ENCODE peak calls at places on chromosomes 13 and 19, in eight cellular contexts. One of them, this sample, is unnamed.

GRCh38 chr13:95535243-95535642 is 17.3 kb upstream of the CLDN10 start:
- DNase-seq in A549: peak; percentile 45
- DNase-seq in esophagus squamous epithelium: no peak
- DNase-seq in heart left ventricle: no peak
- DNase-seq in breast epithelium: no peak
- DNase-seq in H54: peak; percentile 36
- DNase-seq in right lobe of liver: no peak
- DNase-seq in body of pancreas: peak; percentile 33
- DNase-seq in this sample: no peak

GRCh38 chr13:113404723-113405471 is 41.0 kb upstream of the GRTP1 start:
- DNase-seq in right lobe of liver: no peak
- DNase-seq in breast epithelium: no peak
- DNase-seq in heart left ventricle: peak; percentile 18
- DNase-seq in esophagus squamous epithelium: no peak
- DNase-seq in A549: no peak
- DNase-seq in body of pancreas: no peak
- DNase-seq in H54: no peak
- DNase-seq in this sample: no peak

GRCh38 chr13:65497265-65497664 is 1732.9 kb downstream of the PCDH9 start:
- DNase-seq in heart left ventricle: no peak
- DNase-seq in A549: no peak
- DNase-seq in H54: peak; percentile 0
- DNase-seq in breast epithelium: no peak
- DNase-seq in esophagus squamous epithelium: no peak
- DNase-seq in right lobe of liver: no peak
- DNase-seq in body of pancreas: no peak
- DNase-seq in this sample: no peak

GRCh38 chr19:51513968-51514367 is 12.4 kb upstream of the SIGLEC12 start:
- DNase-seq in body of pancreas: no peak
- DNase-seq in breast epithelium: no peak
- DNase-seq in A549: no peak
- DNase-seq in right lobe of liver: no peak
- DNase-seq in H54: no peak
- DNase-seq in esophagus squamous epithelium: no peak
- DNase-seq in heart left ventricle: no peak
- DNase-seq in this sample: no peak

GRCh38 chr19:50272263-50272897 is 56.8 kb downstream of the KCNC3 start:
- DNase-seq in body of pancreas: no peak
- DNase-seq in breast epithelium: no peak
- DNase-seq in H54: no peak
- DNase-seq in esophagus squamous epithelium: no peak
- DNase-seq in right lobe of liver: no peak
- DNase-seq in heart left ventricle: no peak
- DNase-seq in A549: no peak
- DNase-seq in this sample: no peak

GRCh38 chr13:98504029-98504351 is 72.9 kb downstream of the STK24 start:
- DNase-seq in H54: no peak
- DNase-seq in A549: no peak
- DNase-seq in esophagus squamous epithelium: no peak
- DNase-seq in heart left ventricle: no peak
- DNase-seq in right lobe of liver: no peak
- DNase-seq in breast epithelium: no peak
- DNase-seq in body of pancreas: no peak
- DNase-seq in this sample: no peak

GRCh38 chr13:25732146-25732865 is 319.5 kb downstream of the SHISA2 start:
- DNase-seq in esophagus squamous epithelium: no peak
- DNase-seq in H54: no peak
- DNase-seq in body of pancreas: no peak
- DNase-seq in heart left ventricle: no peak
- DNase-seq in right lobe of liver: no peak
- DNase-seq in breast epithelium: no peak
- DNase-seq in A549: no peak
- DNase-seq in this sample: no peak

GRCh38 chr19:40519352-40520322 is 52.8 kb downstream of the SPTBN4 start:
- DNase-seq in body of pancreas: peak; percentile 48
- DNase-seq in H54: no peak
- DNase-seq in A549: peak; percentile 72
- DNase-seq in breast epithelium: no peak
- DNase-seq in esophagus squamous epithelium: no peak
- DNase-seq in right lobe of liver: no peak
- DNase-seq in heart left ventricle: no peak
- DNase-seq in this sample: no peak

GRCh38 chr13:22451345-22451744 is 729.4 kb upstream of the SGCG start:
- DNase-seq in H54: no peak
- DNase-seq in A549: no peak
- DNase-seq in body of pancreas: peak; percentile 7
- DNase-seq in esophagus squamous epithelium: no peak
- DNase-seq in right lobe of liver: no peak
- DNase-seq in breast epithelium: peak; percentile 64
- DNase-seq in heart left ventricle: peak; percentile 27
- DNase-seq in this sample: no peak

GRCh38 chr19:5113101-5113557 is 144.2 kb downstream of the KDM4B start:
- DNase-seq in breast epithelium: no peak
- DNase-seq in body of pancreas: no peak
- DNase-seq in esophagus squamous epithelium: no peak
- DNase-seq in H54: peak; percentile 33
- DNase-seq in heart left ventricle: no peak
- DNase-seq in A549: no peak
- DNase-seq in right lobe of liver: no peak
- DNase-seq in this sample: no peak

GRCh38 chr13:110965038-110965754 is 50.3 kb upstream of the ANKRD10 start:
- DNase-seq in esophagus squamous epithelium: no peak
- DNase-seq in body of pancreas: no peak
- DNase-seq in breast epithelium: no peak
- DNase-seq in right lobe of liver: no peak
- DNase-seq in A549: peak; percentile 28
- DNase-seq in H54: no peak
- DNase-seq in heart left ventricle: no peak
- DNase-seq in this sample: no peak
- TF ChIP-seq POLR2A in esophagus squamous epithelium: no peak
- TF ChIP-seq POLR2A in body of pancreas: no peak
- TF ChIP-seq POLR2A in breast epithelium: no peak
- TF ChIP-seq POLR2A in right lobe of liver: no peak
- TF ChIP-seq POLR2A in A549: no peak
- TF ChIP-seq POLR2A in H54: no peak
- TF ChIP-seq POLR2A in heart left ventricle: no peak
- TF ChIP-seq POLR2A in this sample: no peak

GRCh38 chr19:17156296-17156946 is 58.7 kb upstream of the USE1 start:
- DNase-seq in breast epithelium: no peak
- DNase-seq in A549: no peak
- DNase-seq in H54: no peak
- DNase-seq in heart left ventricle: no peak
- DNase-seq in esophagus squamous epithelium: no peak
- DNase-seq in body of pancreas: no peak
- DNase-seq in right lobe of liver: no peak
- DNase-seq in this sample: no peak
- TF ChIP-seq POLR2A in breast epithelium: no peak
- TF ChIP-seq POLR2A in A549: no peak
- TF ChIP-seq POLR2A in H54: no peak
- TF ChIP-seq POLR2A in heart left ventricle: no peak
- TF ChIP-seq POLR2A in esophagus squamous epithelium: no peak
- TF ChIP-seq POLR2A in body of pancreas: no peak
- TF ChIP-seq POLR2A in right lobe of liver: no peak
- TF ChIP-seq POLR2A in this sample: no peak

GRCh38 chr19:11035441-11036377 is 53.6 kb upstream of the LDLR start:
- DNase-seq in H54: peak; percentile 95
- DNase-seq in heart left ventricle: peak; percentile 89
- DNase-seq in right lobe of liver: peak; percentile 93
- DNase-seq in body of pancreas: peak; percentile 96
- DNase-seq in breast epithelium: peak; percentile 92
- DNase-seq in esophagus squamous epithelium: peak; percentile 44
- DNase-seq in A549: peak; percentile 84
- DNase-seq in this sample: no peak
- TF ChIP-seq POLR2A in H54: no peak
- TF ChIP-seq POLR2A in heart left ventricle: no peak
- TF ChIP-seq POLR2A in right lobe of liver: no peak
- TF ChIP-seq POLR2A in body of pancreas: no peak
- TF ChIP-seq POLR2A in breast epithelium: no peak
- TF ChIP-seq POLR2A in esophagus squamous epithelium: no peak
- TF ChIP-seq POLR2A in A549: no peak
- TF ChIP-seq POLR2A in this sample: no peak

DNA sequence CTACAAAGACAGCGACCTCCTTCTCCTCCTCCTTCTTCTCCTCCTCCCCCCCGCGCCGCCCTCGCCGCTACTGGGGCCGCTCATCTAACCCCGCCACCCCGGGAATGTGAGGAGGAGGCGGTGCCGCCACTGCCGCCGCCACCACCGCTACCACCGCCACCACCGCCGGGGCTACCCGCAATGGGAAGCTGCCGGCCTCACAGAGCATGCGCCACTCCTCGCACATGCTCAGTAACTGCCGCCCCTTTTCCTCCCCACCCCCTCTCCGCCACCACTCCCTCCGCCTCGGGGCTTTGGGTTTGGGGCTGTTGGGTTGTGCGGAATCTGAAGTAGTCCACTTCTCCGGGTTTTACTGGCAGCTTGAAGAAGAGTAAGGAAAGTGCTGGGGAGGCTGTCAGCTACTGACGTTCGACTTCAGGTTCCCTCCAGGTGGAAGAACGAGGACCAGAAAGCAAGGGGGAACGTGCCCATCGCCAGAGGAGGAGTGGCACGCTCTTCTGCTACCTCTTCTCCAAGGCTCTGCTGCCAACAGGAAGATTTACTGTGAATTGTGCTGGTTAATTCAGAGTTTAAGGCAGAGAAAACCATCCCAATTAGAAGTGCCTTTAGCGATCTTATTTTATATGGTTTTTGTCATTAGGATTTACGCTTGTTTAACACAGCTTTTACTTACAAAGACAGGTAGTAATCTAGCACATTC is at the start of gene MYCBP2:
- DNase-seq in esophagus squamous epithelium: peak; percentile 73
- DNase-seq in heart left ventricle: peak; percentile 98
- DNase-seq in right lobe of liver: peak; percentile 97
- DNase-seq in body of pancreas: peak; percentile 96
- DNase-seq in breast epithelium: peak; percentile 97
- DNase-seq in H54: peak; percentile 86
- DNase-seq in A549: peak; percentile 77
- DNase-seq in this sample: peak; percentile 98
- TF ChIP-seq POLR2A in esophagus squamous epithelium: peak; percentile 97
- TF ChIP-seq POLR2A in heart left ventricle: peak; percentile 94
- TF ChIP-seq POLR2A in right lobe of liver: peak; percentile 94
- TF ChIP-seq POLR2A in body of pancreas: peak; percentile 95
- TF ChIP-seq POLR2A in breast epithelium: peak; percentile 96
- TF ChIP-seq POLR2A in H54: peak; percentile 98
- TF ChIP-seq POLR2A in A549: peak; percentile 85
- TF ChIP-seq POLR2A in this sample: peak; percentile 96

GRCh38 chr19:19137556-19138109 is 645 bp downstream of the TMEM161A start:
- DNase-seq in body of pancreas: no peak
- DNase-seq in heart left ventricle: no peak
- DNase-seq in A549: no peak
- DNase-seq in H54: no peak
- DNase-seq in esophagus squamous epithelium: no peak
- DNase-seq in right lobe of liver: no peak
- DNase-seq in breast epithelium: no peak
- DNase-seq in this sample: no peak

GRCh38 chr19:19139876-19140229 is 1.6 kb upstream of the TMEM161A start:
- DNase-seq in esophagus squamous epithelium: no peak
- DNase-seq in right lobe of liver: no peak
- DNase-seq in A549: no peak
- DNase-seq in body of pancreas: no peak
- DNase-seq in H54: no peak
- DNase-seq in breast epithelium: no peak
- DNase-seq in heart left ventricle: no peak
- DNase-seq in this sample: no peak

GRCh38 chr19:19140476-19140875 is 2.2 kb upstream of the TMEM161A start:
- DNase-seq in H54: no peak
- DNase-seq in A549: no peak
- DNase-seq in heart left ventricle: no peak
- DNase-seq in esophagus squamous epithelium: no peak
- DNase-seq in body of pancreas: no peak
- DNase-seq in breast epithelium: no peak
- DNase-seq in right lobe of liver: no peak
- DNase-seq in this sample: no peak

GRCh38 chr19:19134687-19135158 is 3.6 kb downstream of the TMEM161A start:
- DNase-seq in breast epithelium: no peak
- DNase-seq in right lobe of liver: no peak
- DNase-seq in A549: no peak
- DNase-seq in esophagus squamous epithelium: no peak
- DNase-seq in H54: no peak
- DNase-seq in body of pancreas: peak; percentile 79
- DNase-seq in heart left ventricle: peak; percentile 83
- DNase-seq in this sample: no peak

DNA sequence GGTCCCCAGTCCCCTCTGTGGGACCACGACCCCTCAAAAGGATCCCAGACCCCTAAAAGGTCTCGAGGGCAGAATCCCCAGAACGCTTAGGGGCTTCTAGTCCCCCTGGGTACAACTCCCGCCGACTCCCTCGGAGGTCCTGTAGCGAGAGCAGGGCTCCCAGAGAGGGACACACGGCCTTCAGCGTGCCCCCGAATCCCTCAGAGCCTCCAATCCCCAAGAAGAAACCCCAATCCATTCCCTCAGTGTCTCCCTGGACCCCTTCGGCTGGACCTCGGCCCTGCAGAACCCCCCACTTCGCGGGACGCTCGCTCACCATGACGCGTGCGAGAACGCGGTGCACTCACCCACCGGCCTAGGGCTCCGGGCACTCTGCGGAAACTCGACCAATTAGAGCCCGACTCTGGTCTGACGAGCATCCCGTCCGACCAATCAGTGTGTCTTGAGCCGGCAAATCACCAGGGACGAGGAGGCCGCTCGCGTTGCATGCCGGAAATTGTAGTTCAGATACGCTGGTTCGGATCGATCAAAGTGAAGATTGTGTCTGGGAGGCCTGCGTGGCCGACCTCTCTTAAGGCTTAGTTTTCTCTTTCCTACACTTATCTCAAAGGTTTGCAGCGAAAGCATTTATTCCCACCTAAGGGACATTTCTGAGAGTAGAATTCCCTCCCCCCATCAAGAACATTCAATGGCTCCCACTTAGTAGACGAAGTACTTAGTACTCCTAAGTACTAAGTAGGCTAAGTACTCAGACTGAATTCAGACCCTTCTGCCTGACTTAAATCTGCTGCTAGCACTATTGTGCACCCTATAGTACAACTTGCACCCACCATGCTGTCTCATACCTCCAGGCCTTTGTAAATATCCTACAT is at the start of gene TMEM161A:
- DNase-seq in body of pancreas: peak; percentile 98
- DNase-seq in A549: peak; percentile 97
- DNase-seq in esophagus squamous epithelium: peak; percentile 88
- DNase-seq in right lobe of liver: peak; percentile 96
- DNase-seq in heart left ventricle: peak; percentile 99
- DNase-seq in breast epithelium: peak; percentile 97
- DNase-seq in H54: peak; percentile 100
- DNase-seq in this sample: no peak
- TF ChIP-seq POLR2A in body of pancreas: peak; percentile 83
- TF ChIP-seq POLR2A in A549: peak; percentile 82
- TF ChIP-seq POLR2A in esophagus squamous epithelium: peak; percentile 42
- TF ChIP-seq POLR2A in right lobe of liver: peak; percentile 63
- TF ChIP-seq POLR2A in heart left ventricle: peak; percentile 79
- TF ChIP-seq POLR2A in breast epithelium: no peak
- TF ChIP-seq POLR2A in H54: peak; percentile 69
- TF ChIP-seq POLR2A in this sample: no peak

This sample was measured in vagina.